ENCODE peak calls at places on chromosome 11, in six cellular contexts. F, X, O, B, P and Y are unnamed samples.

GRCh38 chr11:111684259-111684658 is 81.9 kb downstream of the PPP2R1B start:
- DNase-seq in P (no peak), X (no peak), F (no peak), O (no peak), B (no peak), Y (no peak)

GRCh38 chr11:88484873-88485621 is 147.5 kb upstream of the CTSC start:
- DNase-seq in P (no peak), O (no peak), X (peak; percentile 85), B (no peak), F (no peak), Y (no peak)

GRCh38 chr11:129331217-129331616 is 44.4 kb upstream of the BARX2 start:
- DNase-seq in X (peak; percentile 60), B (no peak), P (no peak), O (no peak), F (no peak), Y (no peak)

GRCh38 chr11:126547161-126547560 is 191.7 kb downstream of the ST3GAL4 start:
- DNase-seq in P (no peak), F (no peak), O (no peak), X (peak; percentile 40), B (no peak), Y (peak; percentile 18)

GRCh38 chr11:67687986-67688385 is 13.6 kb upstream of the ALDH3B2 start:
- DNase-seq in F (no peak), B (no peak), P (no peak), O (no peak), X (no peak), Y (no peak)

GRCh38 chr11:767238-767637 is 10.0 kb downstream of the GATD1 start:
- DNase-seq in O (no peak), B (no peak), X (no peak), P (no peak), F (no peak), Y (no peak)

GRCh38 chr11:26134053-26134452 is 197.9 kb upstream of the ANO3 start:
- DNase-seq in X (no peak), P (no peak), F (no peak), O (no peak), B (no peak), Y (no peak)

GRCh38 chr11:66119348-66120133 is 49.5 kb downstream of the PACS1 start:
- DNase-seq in B (no peak), X (peak; percentile 77), O (no peak), F (no peak), P (no peak), Y (no peak)

GRCh38 chr11:11332141-11332710 is 20.8 kb downstream of the CSNK2A3 start:
- DNase-seq in B (no peak), P (no peak), X (peak; percentile 50), F (no peak), O (no peak), Y (no peak)

GRCh38 chr11:11334607-11335006 is 18.4 kb downstream of the CSNK2A3 start:
- DNase-seq in P (no peak), O (no peak), B (no peak), F (no peak), X (no peak), Y (no peak)

GRCh38 chr11:11336664-11337063 is 16.4 kb downstream of the CSNK2A3 start:
- DNase-seq in O (no peak), X (no peak), P (no peak), F (no peak), B (no peak), Y (no peak)

GRCh38 chr11:11338304-11338703 is 14.7 kb downstream of the CSNK2A3 start:
- DNase-seq in X (no peak), B (no peak), O (no peak), F (no peak), P (no peak), Y (no peak)

GRCh38 chr11:11335043-11335442 is 18.0 kb downstream of the CSNK2A3 start:
- DNase-seq in F (no peak), B (no peak), P (no peak), X (no peak), O (no peak), Y (no peak)
- TF ChIP-seq CTCF in F (no peak), B (no peak), P (no peak), X (no peak), O (no peak), Y (no peak)

DNA sequence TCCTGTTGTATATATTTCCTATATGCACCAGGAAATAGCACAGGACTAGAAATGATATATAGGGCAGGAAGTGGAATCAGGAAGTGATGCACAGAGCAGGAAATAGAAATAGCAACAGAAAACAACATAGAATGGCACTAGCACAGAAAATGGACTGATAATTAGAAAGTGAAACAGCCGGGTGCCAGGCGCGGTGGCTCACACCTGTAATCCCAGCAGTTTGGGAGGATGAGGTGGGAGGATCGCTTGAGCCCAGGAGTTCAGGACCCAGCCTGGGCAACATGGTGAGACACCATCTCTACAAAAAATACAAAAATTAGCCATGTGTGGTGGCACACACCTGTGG is 10.0 kb upstream of the RELT start:
- DNase-seq in P (no peak), B (no peak), F (no peak), X (no peak), O (no peak), Y (no peak)
- H3K36me3 ChIP-seq in P (peaks cover 8% of the 10 kb centered on the region), B (peaks cover 59% of the 10 kb centered on the region), F (peaks cover 3% of the 10 kb centered on the region), X (peaks cover under 1% of the 10 kb centered on the region), O (no peaks in the 10 kb centered on the region), Y (peaks cover 8% of the 10 kb centered on the region)

GRCh38 chr11:70400643-70401042 is 2.3 kb downstream of the CTTN start:
- DNase-seq in X (no peak), F (no peak), B (no peak), P (no peak), O (no peak), Y (no peak)
- H3K4me3 ChIP-seq in X (peak overlapping the region; percentile 1), F (no peak overlapping the region), B (no peak overlapping the region), P (no peak overlapping the region), O (no peak overlapping the region), Y (no peak overlapping the region)

DNA sequence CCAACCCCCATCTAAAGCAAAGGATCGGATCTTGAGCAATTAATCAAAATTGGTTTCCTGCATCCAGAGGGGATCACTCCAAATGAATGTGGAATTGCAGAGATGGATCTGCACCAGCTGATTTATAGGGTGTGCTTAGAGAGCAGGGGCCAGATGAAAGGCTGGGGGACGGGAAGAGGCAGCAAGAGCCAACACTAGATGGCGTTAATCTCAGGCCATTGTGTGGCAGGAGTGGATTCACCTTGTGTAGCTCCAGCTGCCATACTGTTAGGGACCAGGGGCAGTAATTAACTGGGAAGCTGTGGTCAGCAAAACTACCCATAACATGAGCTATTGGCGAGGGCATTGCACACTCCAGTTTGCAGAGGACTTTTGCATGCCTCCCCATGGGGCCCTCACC is 35.6 kb downstream of the SERPINH1 start:
- DNase-seq in B (no peak), F (no peak), P (no peak), X (peak; percentile 24), O (no peak), Y (no peak)
- TF ChIP-seq CTCF in B (peak; percentile 53), F (no peak), P (no peak), X (peak; percentile 73), O (no peak), Y (peak; percentile 57)

GRCh38 chr11:17121981-17122380 is 44.5 kb upstream of the RPS13 start:
- DNase-seq in P (no peak), O (no peak), X (no peak), B (no peak), F (no peak), Y (no peak)
- H3K36me3 ChIP-seq in P (no peaks in the 10 kb centered on the region), O (no peaks in the 10 kb centered on the region), X (peaks cover 10% of the 10 kb centered on the region), B (peaks cover 27% of the 10 kb centered on the region), F (no peaks in the 10 kb centered on the region), Y (no peaks in the 10 kb centered on the region)

GRCh38 chr11:114057605-114058004 is 1.9 kb upstream of the ZBTB16 start:
- DNase-seq in X (no peak), B (no peak), P (no peak), O (no peak), F (no peak), Y (no peak)
- H3K4me3 ChIP-seq in X (no peak overlapping the region), B (no peak overlapping the region), P (no peak overlapping the region), O (no peak overlapping the region), F (no peak overlapping the region), Y (no peak overlapping the region)

DNA sequence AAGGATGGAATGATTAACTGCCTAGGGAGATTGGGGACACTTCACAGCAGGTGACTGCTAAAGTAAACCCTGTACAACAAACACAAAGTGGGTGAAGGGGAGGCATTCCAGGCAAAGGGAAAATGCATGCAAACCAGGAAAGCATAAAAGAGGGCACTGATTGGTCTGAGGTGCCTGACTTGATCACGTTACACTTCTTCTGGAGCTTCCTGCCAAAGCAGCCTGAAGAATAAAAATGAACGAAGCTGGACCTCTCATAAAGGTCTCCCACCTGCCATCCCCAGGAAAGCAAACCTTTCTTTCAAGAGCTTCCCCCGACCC is 46.7 kb upstream of the SCUBE2 start:
- DNase-seq in P (no peak), X (no peak), B (no peak), O (no peak), F (no peak), Y (no peak)
- TF ChIP-seq CTCF in P (no peak), X (no peak), B (peak; percentile 7), O (no peak), F (peak; percentile 8), Y (no peak)